ENCODE peak calls at places on chromosome 11, in seven cellular contexts. X, G, W, P, B, S and C are unnamed samples.

GRCh38 chr11:20131744-20132666 is 28.3 kb downstream of the DBX1 start:
- DNase-seq in P (peak), G (peak), S (peak), B (peak), X (peak), W (peak), C (peak)

GRCh38 chr11:44632466-44633123 is 67.1 kb downstream of the CD82 start:
- DNase-seq in X (no peak), B (peak), S (peak), W (peak), P (peak), G (peak), C (no peak)

GRCh38 chr11:8203980-8204379 is 35.2 kb upstream of the RIC3 start:
- DNase-seq in X (no peak), P (no peak), W (no peak), B (no peak), G (no peak), S (no peak), C (no peak)

GRCh38 chr11:2883717-2884423 is 1.7 kb downstream of the CDKN1C start:
- DNase-seq in B (no peak), W (no peak), G (no peak), P (no peak), X (peak), S (peak), C (no peak)

GRCh38 chr11:113862430-113862829 is 12.9 kb downstream of the USP28 start:
- DNase-seq in W (no peak), S (no peak), G (peak), X (no peak), B (no peak), P (peak), C (no peak)

GRCh38 chr11:12799373-12799835 is 125.2 kb downstream of the TEAD1 start:
- DNase-seq in X (no peak), P (no peak), G (no peak), B (no peak), S (no peak), W (no peak), C (no peak)

GRCh38 chr11:23112987-23113886 is 253.0 kb upstream of the CCDC179 start:
- DNase-seq in P (peak), X (peak), W (no peak), S (no peak), G (peak), B (peak), C (no peak)

GRCh38 chr11:107457205-107457557 is 444 bp downstream of the CWF19L2 start:
- DNase-seq in W (no peak), P (no peak), B (no peak), X (no peak), G (peak), S (no peak), C (no peak)

GRCh38 chr11:106840146-106840545 is 178.1 kb downstream of the GUCY1A2 start:
- DNase-seq in X (no peak), G (no peak), P (no peak), B (no peak), W (no peak), S (no peak), C (no peak)

GRCh38 chr11:122847437-122847836 is 9.1 kb downstream of the CRTAM start:
- DNase-seq in S (no peak), W (no peak), X (no peak), G (no peak), P (no peak), B (no peak), C (no peak)

GRCh38 chr11:123235117-123235686 is 40.2 kb upstream of the CLMP start:
- DNase-seq in X (no peak), P (peak), W (no peak), B (peak), S (peak), G (peak), C (peak)

GRCh38 chr11:61787928-61788491 is 4.4 kb downstream of the TMEM258 start:
- DNase-seq in B (peak), W (no peak), P (peak), S (no peak), G (peak), X (peak), C (no peak)

GRCh38 chr11:95924414-95924760 is 480 bp upstream of the MTMR2 start:
- DNase-seq in P (peak), X (no peak), B (no peak), W (no peak), S (no peak), G (no peak), C (no peak)

GRCh38 chr11:19744130-19744529 is 31.5 kb downstream of the NAV2 start:
- DNase-seq in W (no peak), G (no peak), S (peak), B (no peak), P (no peak), X (no peak), C (no peak)

GRCh38 chr11:122981388-122982264 is at the start of gene BSX:
- DNase-seq in P (peak), G (no peak), S (peak), X (no peak), B (peak), W (peak), C (no peak)

GRCh38 chr11:64052436-64052835 is 16.7 kb downstream of the FLRT1 start:
- DNase-seq in S (no peak), W (no peak), X (no peak), B (no peak), P (no peak), G (no peak), C (no peak)

GRCh38 chr11:126640186-126640585 is 284.7 kb downstream of the ST3GAL4 start:
- DNase-seq in B (no peak), P (no peak), G (no peak), X (no peak), W (no peak), S (no peak), C (no peak)

GRCh38 chr11:7046474-7046873 is 26.2 kb downstream of the NLRP14 start:
- DNase-seq in G (no peak), S (no peak), W (no peak), B (no peak), X (no peak), P (peak), C (no peak)

GRCh38 chr11:92330114-92330513 is 105.5 kb downstream of the FAT3 start:
- DNase-seq in B (no peak), G (no peak), W (no peak), X (no peak), P (no peak), S (no peak), C (no peak)

GRCh38 chr11:94149435-94149834 is 20.8 kb downstream of the PANX1 start:
- DNase-seq in X (no peak), W (no peak), P (peak), S (no peak), B (no peak), G (no peak), C (no peak)

GRCh38 chr11:34356576-34356917 is 1.3 kb downstream of the ABTB2 start:
- DNase-seq in P (peak), G (no peak), X (peak), W (peak), B (no peak), S (no peak), C (peak)

GRCh38 chr11:134558258-134558835 is 146.3 kb upstream of the B3GAT1 start:
- DNase-seq in G (no peak), W (peak), X (no peak), P (no peak), B (no peak), S (no peak), C (no peak)

GRCh38 chr11:64675417-64676252 is 47.4 kb downstream of the NRXN2 start:
- DNase-seq in P (peak), G (peak), W (no peak), B (no peak), X (no peak), S (peak), C (no peak)

GRCh38 chr11:13287681-13288080 is 10.1 kb downstream of the BMAL1 start:
- DNase-seq in P (peak), W (no peak), X (no peak), G (no peak), B (no peak), S (no peak), C (no peak)

GRCh38 chr11:1629326-1630185 is at the start of gene KRTAP5-5:
- DNase-seq in X (no peak), B (no peak), S (no peak), W (no peak), P (no peak), G (no peak), C (no peak)

GRCh38 chr11:1401656-1402221 is 12.0 kb downstream of the BRSK2 start:
- DNase-seq in G (no peak), B (peak), W (peak), S (peak), P (peak), X (no peak), C (peak)

GRCh38 chr11:34240150-34240494 is 117.7 kb downstream of the ABTB2 start:
- DNase-seq in P (no peak), X (no peak), G (no peak), S (no peak), B (no peak), W (no peak), C (no peak)

GRCh38 chr11:330694-331314 is 10.1 kb upstream of the IFITM3 start:
- DNase-seq in S (no peak), P (no peak), G (no peak), B (peak), X (peak), W (peak), C (peak)

GRCh38 chr11:96303067-96303466 is 39.9 kb downstream of the MAML2 start:
- DNase-seq in S (no peak), X (no peak), P (peak), W (no peak), G (no peak), B (no peak), C (no peak)

GRCh38 chr11:29395555-29396072 is 621.2 kb downstream of the KCNA4 start:
- DNase-seq in G (no peak), W (no peak), S (no peak), P (no peak), X (no peak), B (no peak), C (no peak)

GRCh38 chr11:44199298-44199697 is 103.8 kb downstream of the EXT2 start:
- DNase-seq in X (no peak), P (no peak), G (no peak), S (no peak), B (no peak), W (no peak), C (no peak)

GRCh38 chr11:114886644-114887259 is 208.4 kb downstream of the NXPE2 start:
- DNase-seq in P (no peak), S (no peak), W (no peak), B (no peak), G (no peak), X (no peak), C (no peak)

GRCh38 chr11:34316347-34317037 is 41.3 kb downstream of the ABTB2 start:
- DNase-seq in B (no peak), P (peak), G (no peak), W (no peak), S (no peak), X (no peak), C (no peak)

DNA sequence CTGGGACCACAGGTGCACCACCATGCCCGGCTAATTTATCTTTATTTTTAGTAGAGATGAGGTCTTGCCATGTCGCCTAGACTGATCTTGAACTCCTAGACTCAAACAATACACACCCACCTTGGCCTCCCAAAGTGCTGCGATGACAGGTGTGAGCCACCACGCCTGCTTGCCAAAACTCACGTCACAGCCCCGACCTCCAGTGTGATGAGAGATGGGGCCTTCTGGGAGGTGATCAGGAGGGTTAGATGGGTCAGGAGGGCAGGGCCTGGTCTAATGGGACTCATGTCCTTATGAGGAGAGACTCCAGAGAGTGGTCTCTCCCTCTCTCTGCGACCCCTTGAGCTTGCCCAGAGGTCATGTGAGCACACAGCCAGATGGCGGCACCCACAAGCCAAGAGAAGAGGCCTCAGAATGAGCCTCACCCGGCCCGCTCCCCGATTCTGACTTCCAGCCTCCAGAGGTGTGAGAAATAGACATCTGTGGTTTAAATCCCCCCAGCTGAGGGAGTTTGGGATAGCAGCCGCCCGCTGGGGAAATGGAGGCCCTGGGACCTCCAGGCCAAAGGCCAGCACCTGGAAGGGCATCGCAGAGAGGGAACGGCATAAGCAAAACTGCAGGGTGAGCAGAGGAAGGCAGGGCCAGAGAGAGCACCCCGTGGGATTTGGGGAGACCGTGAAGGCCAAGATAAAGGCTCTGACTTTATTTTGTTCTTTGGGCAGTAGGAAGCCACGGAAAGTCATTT is 24.1 kb upstream of the GAL start:
- DNase-seq in G (no peak), P (no peak), W (peak), B (no peak), S (no peak), X (no peak), C (no peak)
- TF ChIP-seq CTCF in G (no peak), P (no peak), W (no peak), B (no peak), S (no peak), X (no peak), C (no peak)

DNA sequence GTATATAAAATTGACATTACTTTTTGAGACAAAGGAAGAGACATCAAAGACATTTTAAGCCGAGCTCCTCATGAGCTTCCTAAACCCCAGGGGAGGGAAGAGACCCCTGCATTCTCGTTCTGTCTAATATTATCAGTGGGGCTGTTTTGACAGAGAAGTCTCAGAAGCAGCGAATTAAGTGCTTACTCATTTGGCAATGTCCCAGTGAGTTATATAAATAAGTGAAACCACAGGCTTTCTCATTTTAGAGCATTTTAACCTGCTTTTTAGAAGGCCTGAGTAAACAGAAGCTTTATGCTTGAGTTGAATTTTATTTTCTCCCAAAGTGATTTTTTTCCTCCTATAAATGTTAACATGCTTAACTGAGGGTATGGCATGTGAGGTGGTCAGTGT is 23.2 kb upstream of the C1QTNF4 start:
- DNase-seq in B (no peak), X (no peak), P (peak), G (no peak), W (no peak), S (no peak), C (no peak)
- TF ChIP-seq CTCF in B (no peak), X (no peak), P (no peak), G (no peak), W (no peak), S (no peak), C (no peak)

DNA sequence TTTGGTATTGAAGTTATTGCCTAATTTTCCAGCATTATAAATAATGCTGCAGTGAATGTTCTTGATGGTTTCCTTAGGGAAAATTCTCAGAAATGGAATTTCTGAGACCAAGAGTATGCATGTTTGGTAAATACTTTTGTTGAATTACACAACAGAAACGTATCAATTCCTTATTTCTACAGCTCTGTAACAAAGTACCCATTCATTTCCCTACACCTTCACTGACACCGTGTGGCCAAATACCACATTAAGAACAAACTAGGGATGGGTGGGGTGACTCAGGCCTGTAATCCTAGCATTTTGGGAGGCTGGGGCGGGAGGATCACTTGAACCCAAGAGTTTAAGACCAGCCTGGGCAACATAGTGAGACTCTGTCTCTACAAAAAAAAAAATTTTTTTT is 21.8 kb downstream of the MCAM start:
- DNase-seq in S (no peak), P (peak), G (no peak), X (no peak), W (no peak), B (no peak), C (no peak)
- TF ChIP-seq CTCF in S (no peak), P (no peak), G (no peak), X (no peak), W (no peak), B (no peak), C (no peak)

GRCh38 chr11:117414724-117415123 is 87.1 kb downstream of the CEP164 start:
- DNase-seq in G (no peak), W (no peak), P (no peak), B (no peak), X (no peak), S (no peak), C (no peak)
- TF ChIP-seq CTCF in G (no peak), W (no peak), P (no peak), B (no peak), X (no peak), S (no peak), C (no peak)

GRCh38 chr11:69541001-69541285 is 59.5 kb downstream of the LINC01488 start:
- DNase-seq in P (no peak), W (no peak), G (no peak), B (no peak), X (no peak), S (no peak), C (no peak)
- TF ChIP-seq CTCF in P (no peak), W (no peak), G (no peak), B (no peak), X (no peak), S (no peak), C (no peak)